ENCODE peak calls at places on chromosomes 1 and 21, in four cellular contexts. One of them, this sample, is unnamed.

GRCh38 chr1:115400891-115401290 is 62.8 kb upstream of the NGF start:
- DNase-seq in GM23338: no peak
- DNase-seq in cardiac fibroblast: no peak
- DNase-seq in RWPE1: peak; percentile 3
- DNase-seq in this sample: no peak

GRCh38 chr1:230548357-230548756 is 93.9 kb upstream of the COG2 start:
- DNase-seq in GM23338: no peak
- DNase-seq in cardiac fibroblast: no peak
- DNase-seq in RWPE1: no peak
- DNase-seq in this sample: no peak

GRCh38 chr21:37073417-37074194 is 552 bp downstream of the TTC3 start:
- DNase-seq in RWPE1: peak; percentile 2
- DNase-seq in GM23338: no peak
- DNase-seq in cardiac fibroblast: peak; percentile 28
- DNase-seq in this sample: no peak

GRCh38 chr1:53335661-53336060 is 7.8 kb upstream of the LRP8 start:
- DNase-seq in GM23338: no peak
- DNase-seq in RWPE1: no peak
- DNase-seq in cardiac fibroblast: no peak
- DNase-seq in this sample: no peak

GRCh38 chr21:42400525-42400924 is 3.2 kb upstream of the UBASH3A start:
- DNase-seq in RWPE1: no peak
- DNase-seq in cardiac fibroblast: peak; percentile 42
- DNase-seq in GM23338: no peak
- DNase-seq in this sample: no peak

GRCh38 chr1:90708236-90708786 is 8.8 kb downstream of the BARHL2 start:
- DNase-seq in cardiac fibroblast: no peak
- DNase-seq in GM23338: peak; percentile 17
- DNase-seq in RWPE1: no peak
- DNase-seq in this sample: no peak

GRCh38 chr1:215605011-215605621 is 38.0 kb downstream of the KCTD3 start:
- DNase-seq in RWPE1: no peak
- DNase-seq in cardiac fibroblast: no peak
- DNase-seq in GM23338: no peak
- DNase-seq in this sample: no peak

GRCh38 chr1:18686540-18686939 is 55.9 kb downstream of the PAX7 start:
- DNase-seq in GM23338: no peak
- DNase-seq in cardiac fibroblast: no peak
- DNase-seq in RWPE1: no peak
- DNase-seq in this sample: no peak

GRCh38 chr1:108183301-108183700 is 16.8 kb downstream of the SLC25A24 start:
- DNase-seq in RWPE1: no peak
- DNase-seq in cardiac fibroblast: no peak
- DNase-seq in GM23338: no peak
- DNase-seq in this sample: no peak

GRCh38 chr1:201038537-201038936 is 15.0 kb upstream of the KIF21B start:
- DNase-seq in cardiac fibroblast: no peak
- DNase-seq in RWPE1: no peak
- DNase-seq in GM23338: no peak
- DNase-seq in this sample: no peak

GRCh38 chr1:89546082-89546889 is 21.7 kb downstream of the LRRC8B start:
- DNase-seq in GM23338: no peak
- DNase-seq in cardiac fibroblast: peak; percentile 65
- DNase-seq in RWPE1: peak; percentile 49
- DNase-seq in this sample: no peak

GRCh38 chr1:236400061-236400638 is 6.1 kb downstream of the EDARADD start:
- DNase-seq in cardiac fibroblast: no peak
- DNase-seq in GM23338: peak; percentile 59
- DNase-seq in RWPE1: no peak
- DNase-seq in this sample: no peak

GRCh38 chr1:27350673-27351540 is 9.1 kb downstream of the SYTL1 start:
- DNase-seq in RWPE1: no peak
- DNase-seq in GM23338: peak; percentile 99
- DNase-seq in cardiac fibroblast: no peak
- DNase-seq in this sample: peak; percentile 65

GRCh38 chr1:54580856-54581550 is 33.0 kb downstream of the ACOT11 start:
- DNase-seq in RWPE1: no peak
- DNase-seq in GM23338: no peak
- DNase-seq in cardiac fibroblast: no peak
- DNase-seq in this sample: no peak

GRCh38 chr21:45323487-45324380 is 36.0 kb upstream of the POFUT2 start:
- DNase-seq in GM23338: peak; percentile 68
- DNase-seq in RWPE1: no peak
- DNase-seq in cardiac fibroblast: peak; percentile 73
- DNase-seq in this sample: no peak

GRCh38 chr1:31652891-31653489 is 8.3 kb upstream of the PEF1 start:
- DNase-seq in RWPE1: no peak
- DNase-seq in cardiac fibroblast: no peak
- DNase-seq in GM23338: no peak
- DNase-seq in this sample: no peak

GRCh38 chr1:232667781-232668101 is 37.8 kb upstream of the SIPA1L2 start:
- DNase-seq in RWPE1: no peak
- DNase-seq in GM23338: no peak
- DNase-seq in cardiac fibroblast: no peak
- DNase-seq in this sample: no peak

GRCh38 chr1:204921855-204922516 is 51.3 kb downstream of the NFASC start:
- DNase-seq in GM23338: no peak
- DNase-seq in RWPE1: no peak
- DNase-seq in cardiac fibroblast: no peak
- DNase-seq in this sample: no peak

GRCh38 chr1:174788981-174789380 is 210.8 kb upstream of the CACYBP start:
- DNase-seq in cardiac fibroblast: peak; percentile 87
- DNase-seq in RWPE1: peak; percentile 69
- DNase-seq in GM23338: no peak
- DNase-seq in this sample: no peak

DNA sequence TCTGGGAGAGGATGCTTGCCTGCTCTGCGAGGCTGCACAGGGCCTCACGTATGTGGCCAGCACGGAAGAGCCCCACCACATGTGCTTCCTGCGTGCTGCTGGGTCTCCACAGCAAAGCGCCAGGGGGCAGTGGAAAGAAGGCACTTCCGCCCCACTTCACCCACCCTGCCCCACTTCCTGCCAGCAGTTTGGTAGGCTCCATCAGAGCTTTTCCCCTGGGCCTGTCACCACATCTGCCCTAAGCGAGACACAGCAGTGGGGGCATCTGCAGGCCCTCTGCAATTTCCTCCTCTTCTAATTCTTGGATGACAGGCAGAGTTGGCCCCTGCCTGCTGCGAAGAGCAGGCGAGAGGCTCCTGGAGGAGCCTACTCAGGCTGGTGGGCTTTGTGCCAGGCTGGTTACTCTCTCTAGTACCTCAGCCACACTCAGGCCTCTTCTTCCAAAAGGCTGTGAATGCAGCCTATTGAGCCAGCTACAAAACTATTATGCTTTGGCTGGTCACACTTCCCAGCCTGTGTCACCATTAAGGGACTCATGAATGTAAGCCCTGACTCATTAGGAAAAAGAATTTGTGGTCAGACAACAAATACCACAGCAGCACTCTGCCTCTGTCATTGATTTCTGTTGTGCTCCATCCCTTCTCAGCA is 25.0 kb downstream of the CD244 start:
- DNase-seq in RWPE1: no peak
- DNase-seq in cardiac fibroblast: no peak
- DNase-seq in GM23338: no peak
- DNase-seq in this sample: no peak
- TF ChIP-seq CTCF in RWPE1: no peak
- TF ChIP-seq CTCF in cardiac fibroblast: no peak
- TF ChIP-seq CTCF in GM23338: no peak
- TF ChIP-seq CTCF in this sample: no peak

DNA sequence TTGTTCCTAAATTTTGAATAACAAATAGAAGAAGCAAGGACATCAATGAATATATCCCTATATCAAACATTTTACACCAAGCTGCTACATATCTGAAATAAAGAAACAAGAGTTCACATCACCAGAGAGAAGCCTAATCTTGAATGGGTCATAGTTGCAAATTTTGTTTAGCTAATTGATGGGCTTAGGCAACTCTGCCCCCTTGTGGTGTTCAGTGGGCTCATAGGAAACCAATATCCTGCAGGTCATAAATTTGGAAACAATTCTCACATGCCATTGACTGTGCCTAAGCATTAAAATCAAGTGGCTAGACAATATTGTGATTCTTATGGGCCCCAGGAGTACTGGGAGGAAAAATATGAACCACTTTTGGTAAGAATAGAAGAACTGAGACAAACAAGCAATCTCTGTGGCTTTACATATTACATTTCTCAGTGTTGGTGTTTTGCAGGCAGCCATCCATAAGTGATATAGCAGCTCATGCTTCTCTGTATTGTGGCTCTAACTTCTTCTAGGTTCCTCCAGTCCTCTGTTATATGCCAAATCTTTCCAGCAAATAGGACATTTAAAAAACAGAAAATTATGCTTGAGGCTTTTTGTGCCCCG is 1262.8 kb upstream of the PRMT6 start:
- DNase-seq in RWPE1: peak; percentile 14
- DNase-seq in cardiac fibroblast: peak; percentile 41
- DNase-seq in GM23338: peak; percentile 76
- DNase-seq in this sample: peak; percentile 61
- TF ChIP-seq CTCF in RWPE1: peak; percentile 66
- TF ChIP-seq CTCF in cardiac fibroblast: peak; percentile 45
- TF ChIP-seq CTCF in GM23338: peak; percentile 93
- TF ChIP-seq CTCF in this sample: peak; percentile 84

DNA sequence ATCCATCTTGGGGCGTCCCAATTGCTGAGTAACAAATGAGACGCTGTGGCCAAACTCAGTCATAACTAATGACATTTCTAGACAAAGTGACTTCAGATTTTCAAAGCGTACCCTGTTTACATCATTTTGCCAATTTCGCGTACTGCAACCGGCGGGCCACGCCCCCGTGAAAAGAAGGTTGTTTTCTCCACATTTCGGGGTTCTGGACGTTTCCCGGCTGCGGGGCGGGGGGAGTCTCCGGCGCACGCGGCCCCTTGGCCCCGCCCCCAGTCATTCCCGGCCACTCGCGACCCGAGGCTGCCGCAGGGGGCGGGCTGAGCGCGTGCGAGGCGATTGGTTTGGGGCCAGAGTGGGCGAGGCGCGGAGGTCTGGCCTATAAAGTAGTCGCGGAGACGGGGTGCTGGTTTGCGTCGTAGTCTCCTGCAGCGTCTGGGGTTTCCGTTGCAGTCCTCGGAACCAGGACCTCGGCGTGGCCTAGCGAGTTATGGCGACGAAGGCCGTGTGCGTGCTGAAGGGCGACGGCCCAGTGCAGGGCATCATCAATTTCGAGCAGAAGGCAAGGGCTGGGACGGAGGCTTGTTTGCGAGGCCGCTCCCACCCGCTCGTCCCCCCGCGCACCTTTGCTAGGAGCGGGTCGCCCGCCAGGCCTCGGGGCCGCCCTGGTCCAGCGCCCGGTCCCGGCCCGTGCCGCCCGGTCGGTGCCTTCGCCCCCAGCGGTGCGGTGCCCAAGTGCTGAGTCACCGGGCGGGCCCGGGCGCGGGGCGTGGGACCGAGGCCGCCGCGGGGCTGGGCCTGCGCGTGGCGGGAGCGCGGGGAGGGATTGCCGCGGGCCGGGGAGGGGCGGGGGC is at the start of gene SOD1:
- DNase-seq in RWPE1: peak; percentile 94
- DNase-seq in cardiac fibroblast: peak; percentile 91
- DNase-seq in GM23338: peak; percentile 97
- DNase-seq in this sample: peak; percentile 93
- TF ChIP-seq CTCF in RWPE1: no peak
- TF ChIP-seq CTCF in cardiac fibroblast: no peak
- TF ChIP-seq CTCF in GM23338: no peak
- TF ChIP-seq CTCF in this sample: no peak

GRCh38 chr1:216961516-216961915 is 238.3 kb upstream of the ESRRG start:
- DNase-seq in GM23338: no peak
- DNase-seq in cardiac fibroblast: no peak
- DNase-seq in RWPE1: no peak
- DNase-seq in this sample: no peak
- TF ChIP-seq CTCF in GM23338: no peak
- TF ChIP-seq CTCF in cardiac fibroblast: no peak
- TF ChIP-seq CTCF in RWPE1: peak; percentile 13
- TF ChIP-seq CTCF in this sample: no peak